ENCODE peak calls at places on chromosomes 2 and 18, in nine cellular contexts. N is DND-41, X is adrenal gland, Z is transverse colon, H is lower lobe of right lung, L is astrocyte, O is pancreas, P is psoas muscle, G is HL-60. B is an unnamed sample.

GRCh38 chr2:102114290-102114721 is 28.2 kb upstream of the IL1R1 start:
- DNase-seq in N (no peak), X (no peak), Z (no peak), H (no peak), L (peak), O (no peak), P (no peak), G (no peak), B (no peak)

GRCh38 chr2:64210816-64211215 is 66.6 kb upstream of the PELI1 start:
- DNase-seq in N (no peak), X (no peak), Z (peak), H (no peak), L (no peak), O (no peak), P (no peak), G (no peak), B (no peak)

GRCh38 chr18:78865771-78866310 is 113.8 kb upstream of the SALL3 start:
- DNase-seq in N (no peak), X (no peak), Z (no peak), H (no peak), L (no peak), O (no peak), P (no peak), G (no peak), B (no peak)

GRCh38 chr2:180776924-180777323 is 203.5 kb upstream of the UBE2E3 start:
- DNase-seq in N (no peak), X (no peak), Z (no peak), H (no peak), L (peak), O (no peak), P (no peak), G (no peak), B (no peak)

GRCh38 chr2:72722492-72723090 is 103.2 kb downstream of the EXOC6B start:
- DNase-seq in N (no peak), X (peak), Z (no peak), H (no peak), L (peak), O (no peak), P (no peak), G (no peak), B (no peak)

GRCh38 chr2:6943971-6944370 is 26.8 kb downstream of the RNF144A start:
- DNase-seq in N (no peak), X (no peak), Z (no peak), H (no peak), L (no peak), O (no peak), P (no peak), G (no peak), B (no peak)

GRCh38 chr18:56431551-56431950 is 206.8 kb downstream of the TXNL1 start:
- DNase-seq in N (no peak), X (no peak), Z (no peak), H (no peak), L (peak), O (peak), P (no peak), G (no peak), B (no peak)

GRCh38 chr2:26892916-26893524 is 45.1 kb downstream of the DPYSL5 start:
- DNase-seq in N (no peak), X (no peak), Z (no peak), H (no peak), L (no peak), O (no peak), P (no peak), G (no peak), B (no peak)

GRCh38 chr2:224206816-224207215 is 167.7 kb upstream of the SERPINE2 start:
- DNase-seq in N (no peak), X (no peak), Z (no peak), H (no peak), L (no peak), O (no peak), P (no peak), G (no peak), B (no peak)

GRCh38 chr2:75315436-75315835 is 116.1 kb upstream of the TACR1 start:
- DNase-seq in N (no peak), X (no peak), Z (no peak), H (no peak), L (no peak), O (no peak), P (no peak), G (no peak), B (no peak)

GRCh38 chr2:75310915-75311314 is 111.6 kb upstream of the TACR1 start:
- DNase-seq in N (no peak), X (no peak), Z (no peak), H (no peak), L (no peak), O (no peak), P (no peak), G (no peak), B (no peak)

GRCh38 chr2:75309596-75310290 is 110.4 kb upstream of the TACR1 start:
- DNase-seq in N (no peak), X (no peak), Z (no peak), H (no peak), L (peak), O (no peak), P (no peak), G (no peak), B (no peak)

GRCh38 chr2:75311521-75311920 is 112.2 kb upstream of the TACR1 start:
- DNase-seq in N (no peak), X (no peak), Z (no peak), H (no peak), L (no peak), O (no peak), P (no peak), G (no peak), B (no peak)

DNA sequence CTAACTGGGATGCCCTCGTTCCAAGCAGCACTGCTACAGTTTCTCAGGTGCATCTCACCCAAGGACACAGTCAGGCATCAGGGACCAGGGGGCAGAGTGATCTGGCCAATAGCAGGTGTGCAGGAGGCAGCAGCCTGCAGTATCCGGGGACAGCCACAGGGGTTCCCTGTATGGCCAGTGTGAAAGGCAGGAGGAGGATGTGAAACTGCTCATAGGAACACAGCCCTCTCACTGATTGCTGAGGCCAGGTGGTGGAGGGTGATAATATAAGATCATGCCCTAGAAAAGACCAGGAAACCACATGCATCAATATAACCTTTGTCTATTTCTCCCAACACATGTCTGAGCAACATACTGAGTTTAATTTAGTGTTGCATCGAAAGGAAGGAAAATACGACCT is 112.7 kb upstream of the TACR1 start:
- DNase-seq in N (peak), X (no peak), Z (peak), H (no peak), L (no peak), O (no peak), P (no peak), G (no peak), B (no peak)
- TF ChIP-seq CTCF in N (peak), X (no peak), Z (no peak), H (no peak), L (no peak), O (no peak), P (no peak), G (peak), B (no peak)

GRCh38 chr2:118882693-118883336 is 35.4 kb upstream of the EN1 start:
- DNase-seq in N (peak), X (peak), Z (peak), H (peak), L (peak), O (peak), P (peak), G (peak), B (peak)
- H3K4me3 ChIP-seq in N (no peak), X (no peak), Z (peak), H (peak), L (no peak), O (no peak), P (peak), G (peak), B (peak)

GRCh38 chr2:88865801-88866353 is 174.4 kb downstream of the RPIA start:
- DNase-seq in N (no peak), X (no peak), Z (no peak), H (no peak), L (no peak), O (no peak), P (no peak), G (no peak), B (no peak)
- H3K27ac ChIP-seq in N (no peak), X (no peak), Z (no peak), H (no peak), L (no peak), O (no peak), P (no peak), G (no peak), B (no peak)

DNA sequence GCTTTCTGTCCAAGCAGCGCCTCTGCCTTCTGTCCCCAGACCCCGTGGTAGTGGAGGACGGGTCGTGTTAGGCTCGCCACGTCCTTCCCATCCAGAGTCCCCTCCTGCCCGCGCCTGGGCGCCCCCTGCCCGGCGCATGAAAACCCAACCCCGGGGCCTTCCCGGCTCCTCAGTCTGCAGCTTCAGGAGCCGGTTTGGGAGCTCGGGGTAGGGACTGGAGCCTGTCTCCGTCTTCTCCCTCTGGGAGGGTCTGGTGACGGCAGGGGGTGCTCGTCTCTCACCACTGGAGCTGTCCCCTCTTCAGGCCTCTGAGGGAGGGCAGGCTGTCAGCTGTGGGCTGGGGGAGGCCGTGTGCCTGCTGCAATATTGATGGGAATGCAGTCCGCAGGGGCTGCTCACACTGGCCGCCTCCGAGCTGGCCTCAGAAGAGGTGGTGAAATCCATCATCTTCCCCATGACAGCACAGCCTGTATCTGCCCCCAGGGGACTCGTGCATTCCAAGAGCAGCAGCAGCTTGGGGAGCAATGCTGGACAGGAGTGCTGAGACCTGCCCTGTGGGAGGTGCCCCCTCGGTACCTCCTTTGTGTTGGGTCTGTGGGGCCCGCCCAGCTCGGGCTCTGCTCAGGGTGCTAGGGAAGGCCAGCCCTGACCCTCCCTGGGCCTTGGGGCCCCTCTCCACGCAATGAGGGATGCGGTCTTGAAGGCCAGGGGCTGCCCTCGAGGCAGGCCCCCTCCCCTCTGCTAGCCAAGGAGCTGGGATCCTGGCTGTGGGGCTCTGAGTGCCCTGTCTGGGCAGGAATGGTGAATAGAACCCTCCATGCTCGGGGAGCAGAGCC is 17.8 kb upstream of the KLHL30 start:
- DNase-seq in N (no peak), X (no peak), Z (no peak), H (peak), L (no peak), O (no peak), P (peak), G (no peak), B (no peak)
- TF ChIP-seq CTCF in N (no peak), X (no peak), Z (no peak), H (no peak), L (no peak), O (no peak), P (peak), G (no peak), B (no peak)

GRCh38 chr2:105545731-105546622 is 147.1 kb upstream of the FHL2 start:
- DNase-seq in N (peak), X (peak), Z (peak), H (peak), L (peak), O (peak), P (peak), G (peak), B (peak)
- H3K4me3 ChIP-seq in N (no peak), X (no peak), Z (no peak), H (no peak), L (no peak), O (no peak), P (no peak), G (no peak), B (no peak)

GRCh38 chr2:138029238-138029637 is 65.0 kb downstream of the HNMT start:
- DNase-seq in N (no peak), X (no peak), Z (no peak), H (no peak), L (peak), O (no peak), P (no peak), G (no peak), B (no peak)
- H3K27ac ChIP-seq in N (no peak), X (no peak), Z (no peak), H (no peak), L (no peak), O (no peak), P (no peak), G (no peak), B (no peak)

GRCh38 chr18:75265872-75266271 is 55.3 kb downstream of the TSHZ1 start:
- DNase-seq in N (no peak), X (no peak), Z (no peak), H (no peak), L (no peak), O (no peak), P (no peak), G (no peak), B (no peak)

GRCh38 chr18:75269696-75270095 is 59.1 kb downstream of the TSHZ1 start:
- DNase-seq in N (no peak), X (no peak), Z (no peak), H (no peak), L (no peak), O (no peak), P (no peak), G (no peak), B (no peak)

GRCh38 chr18:75267643-75268184 is 57.1 kb downstream of the TSHZ1 start:
- DNase-seq in N (no peak), X (no peak), Z (no peak), H (no peak), L (no peak), O (no peak), P (no peak), G (no peak), B (no peak)

GRCh38 chr18:75269140-75269676 is 58.6 kb downstream of the TSHZ1 start:
- DNase-seq in N (peak), X (no peak), Z (no peak), H (no peak), L (no peak), O (no peak), P (no peak), G (no peak), B (no peak)

GRCh38 chr18:75268206-75268605 is 57.6 kb downstream of the TSHZ1 start:
- DNase-seq in N (no peak), X (no peak), Z (no peak), H (no peak), L (no peak), O (no peak), P (no peak), G (no peak), B (no peak)
- TF ChIP-seq CTCF in N (no peak), X (no peak), Z (no peak), H (no peak), L (no peak), O (no peak), P (no peak), G (no peak), B (no peak)

GRCh38 chr18:75003764-75004690 is 204.9 kb downstream of the PTGR3 start:
- DNase-seq in N (no peak), X (peak), Z (no peak), H (no peak), L (no peak), O (no peak), P (no peak), G (no peak), B (no peak)
- H3K4me3 ChIP-seq in N (no peak), X (no peak), Z (no peak), H (no peak), L (no peak), O (no peak), P (no peak), G (no peak), B (no peak)

GRCh38 chr2:128155970-128156369 is 65.0 kb downstream of the UGGT1 start:
- DNase-seq in N (no peak), X (no peak), Z (no peak), H (no peak), L (no peak), O (no peak), P (no peak), G (no peak), B (no peak)
- H3K27ac ChIP-seq in N (no peak), X (no peak), Z (no peak), H (no peak), L (no peak), O (no peak), P (no peak), G (no peak), B (no peak)

GRCh38 chr2:219252084-219252483 is 959 bp upstream of the TUBA4B start:
- DNase-seq in N (no peak), X (no peak), Z (peak), H (no peak), L (no peak), O (no peak), P (no peak), G (no peak), B (no peak)

GRCh38 chr2:219254590-219255219 is 987 bp upstream of the TUBA4A start:
- DNase-seq in N (no peak), X (peak), Z (no peak), H (no peak), L (no peak), O (no peak), P (no peak), G (peak), B (peak)

GRCh38 chr2:219252900-219253752 is at the start of gene TUBA4B:
- DNase-seq in N (peak), X (peak), Z (peak), H (peak), L (peak), O (no peak), P (peak), G (peak), B (peak)

GRCh38 chr2:219252570-219252899 is 508 bp upstream of the TUBA4B start:
- DNase-seq in N (no peak), X (no peak), Z (no peak), H (no peak), L (no peak), O (no peak), P (no peak), G (no peak), B (peak)

GRCh38 chr2:219253753-219254589 is at the start of gene TUBA4A:
- DNase-seq in N (peak), X (peak), Z (peak), H (peak), L (peak), O (peak), P (peak), G (peak), B (peak)
- TF ChIP-seq CTCF in N (peak), X (peak), Z (no peak), H (peak), L (no peak), O (no peak), P (peak), G (no peak), B (no peak)